ENCODE peak calls at places on chromosomes 6 and 20, in eight cellular contexts. U is NCI-H510A treated with DMSO at 0.1 percent for 48 hours; M is NCI-H146; N is CD8-positive, alpha-beta memory T cell; J is activated CD4-positive, alpha-beta T cell treated with anti-CD3 and anti-CD28 coated beads for 48 hours; O is HS-27A; H is stromal cell of bone marrow; K is nephron progenitor cell. Q is an unnamed sample.

GRCh38 chr20:38200646-38201045 is 35.6 kb upstream of the TGM2 start:
- DNase-seq in K (no peak), J (no peak), O (no peak), M (no peak), N (no peak), H (no peak), U (no peak), Q (no peak)

GRCh38 chr6:26553264-26553738 is 15.1 kb downstream of the HMGN4 start:
- DNase-seq in H (peak; percentile 31), M (peak; percentile 72), U (peak; percentile 63), K (peak; percentile 81), J (peak; percentile 88), N (peak; percentile 81), O (no peak), Q (peak; percentile 71)

GRCh38 chr20:17797163-17797562 is 97.4 kb downstream of the BANF2 start:
- DNase-seq in O (no peak), K (no peak), M (no peak), H (no peak), U (no peak), N (no peak), J (no peak), Q (no peak)

GRCh38 chr6:143885116-143885515 is 20.8 kb downstream of the ZC2HC1B start:
- DNase-seq in O (no peak), M (no peak), J (no peak), K (no peak), N (no peak), U (no peak), H (no peak), Q (no peak)

GRCh38 chr6:160742090-160742489 is 40.0 kb downstream of the PLG start:
- DNase-seq in U (no peak), K (no peak), H (no peak), M (no peak), O (no peak), J (no peak), N (no peak), Q (no peak)

GRCh38 chr6:3523288-3523670 is 66.4 kb upstream of the SLC22A23 start:
- DNase-seq in M (no peak), U (no peak), N (no peak), J (no peak), K (no peak), O (no peak), H (no peak), Q (no peak)

GRCh38 chr20:41048475-41049242 is 20.0 kb downstream of the TOP1 start:
- DNase-seq in U (peak; percentile 13), O (no peak), J (no peak), N (no peak), H (no peak), K (no peak), M (no peak), Q (no peak)

GRCh38 chr6:36949636-36950035 is 4.9 kb upstream of the PI16 start:
- DNase-seq in K (no peak), M (no peak), N (no peak), O (no peak), H (no peak), U (no peak), J (no peak), Q (no peak)

GRCh38 chr6:82246802-82247633 is 526 bp downstream of the IBTK start:
- DNase-seq in J (peak; percentile 46), K (peak; percentile 77), O (no peak), H (no peak), U (peak; percentile 11), N (no peak), M (peak; percentile 72), Q (peak; percentile 69)

GRCh38 chr6:87558446-87558845 is 31.3 kb downstream of the RARS2 start:
- DNase-seq in J (no peak), U (no peak), N (no peak), O (no peak), H (no peak), M (no peak), K (no peak), Q (no peak)

GRCh38 chr20:32155017-32155965 is 45.8 kb downstream of the TM9SF4 start:
- DNase-seq in K (peak; percentile 59), N (no peak), M (peak; percentile 49), O (peak; percentile 24), H (peak; percentile 92), U (peak; percentile 33), J (peak; percentile 36), Q (no peak)

GRCh38 chr6:89145461-89145961 is 344 bp upstream of the PM20D2 start:
- DNase-seq in H (no peak), J (peak; percentile 43), N (peak; percentile 51), U (peak; percentile 52), M (peak; percentile 61), K (no peak), O (no peak), Q (peak; percentile 44)

GRCh38 chr20:3749689-3750639 is 17.5 kb downstream of the HSPA12B start:
- DNase-seq in O (no peak), M (peak; percentile 77), N (no peak), J (peak; percentile 68), K (peak; percentile 84), H (no peak), U (no peak), Q (peak; percentile 47)

GRCh38 chr6:155580904-155581303 is 125.3 kb upstream of the NOX3 start:
- DNase-seq in H (no peak), K (no peak), M (no peak), J (no peak), N (no peak), U (no peak), O (no peak), Q (no peak)

GRCh38 chr20:63698739-63699465 is 2.5 kb downstream of the TNFRSF6B start:
- DNase-seq in U (no peak), N (peak; percentile 56), J (peak; percentile 77), K (no peak), H (peak; percentile 78), O (peak; percentile 67), M (no peak), Q (no peak)

GRCh38 chr6:168514216-168514615 is 73.2 kb downstream of the SMOC2 start:
- DNase-seq in H (peak; percentile 23), J (no peak), O (no peak), N (no peak), U (no peak), M (peak; percentile 16), K (no peak), Q (no peak)

GRCh38 chr6:106324726-106325335 is 729 bp downstream of the ATG5 start:
- DNase-seq in K (no peak), N (no peak), U (no peak), M (no peak), O (no peak), H (no peak), J (no peak), Q (no peak)

GRCh38 chr6:16725145-16725864 is 36.0 kb downstream of the ATXN1 start:
- DNase-seq in K (no peak), N (no peak), M (no peak), H (no peak), O (no peak), U (no peak), J (no peak), Q (no peak)

GRCh38 chr6:2909718-2910117 is 6.6 kb upstream of the SERPINB9 start:
- DNase-seq in K (no peak), N (no peak), M (no peak), J (peak; percentile 24), H (no peak), U (no peak), O (no peak), Q (no peak)

GRCh38 chr6:66145867-66146266 is 438.8 kb upstream of the EYS start:
- DNase-seq in K (no peak), O (no peak), N (no peak), H (no peak), J (no peak), M (no peak), U (no peak), Q (no peak)

GRCh38 chr6:45920819-45921511 is 94.7 kb downstream of the CLIC5 start:
- DNase-seq in U (no peak), J (peak; percentile 14), M (no peak), K (no peak), N (no peak), O (no peak), H (no peak), Q (no peak)

GRCh38 chr6:166612471-166612881 is 14.6 kb downstream of the RPS6KA2 start:
- DNase-seq in J (no peak), U (no peak), H (no peak), O (no peak), N (no peak), K (peak; percentile 36), M (no peak), Q (no peak)

GRCh38 chr6:84284428-84285033 is 57.1 kb upstream of the CEP162 start:
- DNase-seq in H (no peak), K (no peak), U (no peak), M (peak; percentile 62), O (no peak), J (no peak), N (no peak), Q (no peak)

GRCh38 chr20:40966103-40966502 is 62.5 kb upstream of the TOP1 start:
- DNase-seq in U (no peak), K (peak; percentile 32), H (no peak), N (no peak), J (no peak), O (no peak), M (no peak), Q (no peak)

GRCh38 chr20:56776345-56776744 is 147.2 kb downstream of the TFAP2C start:
- DNase-seq in U (no peak), K (no peak), H (no peak), J (no peak), O (no peak), M (no peak), N (no peak), Q (no peak)

GRCh38 chr20:62811320-62811719 is 5.5 kb upstream of the COL9A3 start:
- DNase-seq in K (no peak), N (no peak), O (no peak), J (no peak), H (no peak), M (no peak), U (no peak), Q (no peak)

GRCh38 chr6:50076431-50076830 is 26.7 kb upstream of the DEFB112 start:
- DNase-seq in O (no peak), M (no peak), J (no peak), N (no peak), U (no peak), H (no peak), K (no peak), Q (no peak)

GRCh38 chr6:41271901-41272395 is 14.5 kb downstream of the TREM1 start:
- DNase-seq in J (no peak), N (no peak), K (no peak), U (no peak), H (no peak), O (no peak), M (no peak), Q (no peak)

GRCh38 chr6:42520786-42521607 is 42.8 kb upstream of the UBR2 start:
- DNase-seq in K (no peak), O (peak; percentile 39), J (peak; percentile 35), M (no peak), U (no peak), H (peak; percentile 82), N (no peak), Q (no peak)

GRCh38 chr20:42191140-42191860 is 573.1 kb upstream of the CHD6 start:
- DNase-seq in M (no peak), N (no peak), U (no peak), H (no peak), K (no peak), J (no peak), O (no peak), Q (peak; percentile 9)

GRCh38 chr6:25012657-25013056 is 76.9 kb upstream of the RIPOR2 start:
- DNase-seq in K (no peak), U (no peak), J (no peak), N (no peak), H (peak; percentile 30), O (peak; percentile 58), M (no peak), Q (no peak)

GRCh38 chr20:61253264-61253639 is 1.2 kb downstream of the CDH4 start:
- DNase-seq in K (peak; percentile 68), H (no peak), O (no peak), J (peak; percentile 5), M (no peak), N (no peak), U (no peak), Q (no peak)

GRCh38 chr20:17889226-17889625 is 79.4 kb downstream of the SNX5 start:
- DNase-seq in N (no peak), H (peak; percentile 50), J (no peak), M (no peak), O (no peak), U (no peak), K (no peak), Q (no peak)

GRCh38 chr6:111668410-111668809 is 62.7 kb upstream of the TRAF3IP2 start:
- DNase-seq in M (peak; percentile 27), U (no peak), O (no peak), J (no peak), H (no peak), N (no peak), K (no peak), Q (no peak)